ENCODE peak calls at places on chromosome 5, in four cellular contexts. S, K, F and A are unnamed samples.
A peak's percentile ranks its signal among the peaks of the same experiment; 100 is the strongest.

GRCh38 chr5:96537386-96537785 is 104.3 kb upstream of the PCSK1 start:
- DNase-seq in S (no peak), K (no peak), F (peak; percentile 47), A (no peak)

GRCh38 chr5:159616967-159617366 is 286.7 kb upstream of the IL12B start:
- DNase-seq in S (no peak), K (no peak), F (peak; percentile 51), A (no peak)

GRCh38 chr5:31361906-31362900 is 168.7 kb downstream of the CDH6 start:
- DNase-seq in S (no peak), K (no peak), F (no peak), A (no peak)

GRCh38 chr5:126446498-126447224 is 23.5 kb downstream of the GRAMD2B start:
- DNase-seq in S (peak; percentile 61), K (no peak), F (peak; percentile 76), A (no peak)

GRCh38 chr5:124986667-124987066 is 240.2 kb upstream of the ZNF608 start:
- DNase-seq in S (no peak), K (no peak), F (peak; percentile 45), A (no peak)

GRCh38 chr5:73412597-73412988 is 36.0 kb downstream of the FOXD1 start:
- DNase-seq in S (no peak), K (no peak), F (peak; percentile 69), A (no peak)

GRCh38 chr5:159402871-159403270 is 72.6 kb upstream of the IL12B start:
- DNase-seq in S (no peak), K (no peak), F (no peak), A (no peak)

GRCh38 chr5:131112424-131112823 is 52.6 kb downstream of the HINT1 start:
- DNase-seq in S (no peak), K (no peak), F (no peak), A (no peak)

GRCh38 chr5:60533789-60534188 is 166.2 kb downstream of the DEPDC1B start:
- DNase-seq in S (no peak), K (no peak), F (no peak), A (no peak)

GRCh38 chr5:82352146-82352791 is 74.1 kb upstream of the RPS23 start:
- DNase-seq in S (no peak), K (no peak), F (peak; percentile 66), A (no peak)

GRCh38 chr5:114305402-114306207 is 56.3 kb upstream of the KCNN2 start:
- DNase-seq in S (no peak), K (no peak), F (peak; percentile 5), A (peak; percentile 11)

GRCh38 chr5:14032944-14033343 is 88.5 kb upstream of the DNAH5 start:
- DNase-seq in S (no peak), K (no peak), F (peak; percentile 77), A (no peak)

GRCh38 chr5:72600401-72600981 is 93.3 kb upstream of the ZNF366 start:
- DNase-seq in S (peak; percentile 24), K (no peak), F (peak; percentile 96), A (no peak)

GRCh38 chr5:151079838-151080619 is 805 bp downstream of the TNIP1 start:
- DNase-seq in S (no peak), K (no peak), F (peak; percentile 77), A (peak; percentile 45)

GRCh38 chr5:44983006-44983405 is 174.3 kb downstream of the MRPS30 start:
- DNase-seq in S (no peak), K (no peak), F (no peak), A (no peak)

GRCh38 chr5:65041296-65042158 is 272.8 kb downstream of the CWC27 start:
- DNase-seq in S (no peak), K (no peak), F (peak; percentile 46), A (no peak)

GRCh38 chr5:9196403-9197224 is 349.3 kb downstream of the SEMA5A start:
- DNase-seq in S (no peak), K (no peak), F (peak; percentile 96), A (no peak)

GRCh38 chr5:134540747-134541733 is 15.6 kb downstream of the JADE2 start:
- DNase-seq in S (no peak), K (no peak), F (no peak), A (no peak)

GRCh38 chr5:65858316-65858715 is 68.1 kb upstream of the ERBIN start:
- DNase-seq in S (no peak), K (no peak), F (peak; percentile 27), A (no peak)

GRCh38 chr5:10645146-10645545 is 81.3 kb downstream of the ANKRD33B start:
- DNase-seq in S (no peak), K (no peak), F (no peak), A (no peak)

GRCh38 chr5:95554331-95554646 is 488 bp downstream of the SKIC3 start:
- DNase-seq in S (no peak), K (no peak), F (no peak), A (no peak)

GRCh38 chr5:87770016-87770415 is 357.3 kb upstream of the CCNH start:
- DNase-seq in S (no peak), K (no peak), F (no peak), A (no peak)

GRCh38 chr5:88183255-88183654 is 85.4 kb downstream of the TMEM161B start:
- DNase-seq in S (no peak), K (no peak), F (no peak), A (no peak)